ENCODE peak calls at places on chromosomes 16 and 17, in nine cellular contexts. N is AG04449; E is T-helper 2 cell; G is D341Med; R is psoas muscle; K is activated CD4-positive, alpha-beta T cell treated with anti-CD3 and anti-CD28 coated beads, Interleukin-2, amount 50 U/mL, for 4 hours; Y is AG09309; C is non-pigmented ciliary epithelial cell; J is RWPE1. Q is an unnamed sample.

GRCh38 chr16:88685156-88686061 is 898 bp downstream of the SNAI3 start:
- DNase-seq in C (no peak), N (no peak), J (peak), K (peak), E (peak), R (peak), G (peak), Y (no peak), Q (peak)

GRCh38 chr17:39225308-39225973 is at the start of gene STAC2:
- DNase-seq in N (no peak), J (no peak), G (no peak), Y (no peak), C (no peak), E (no peak), K (no peak), R (no peak), Q (no peak)

GRCh38 chr16:57890752-57891111 is 80.2 kb downstream of the CNGB1 start:
- DNase-seq in C (no peak), J (no peak), Y (no peak), N (no peak), E (no peak), G (no peak), R (no peak), K (no peak), Q (no peak)

GRCh38 chr17:28177351-28177750 is 134.9 kb downstream of the NLK start:
- DNase-seq in N (no peak), E (no peak), Y (no peak), G (no peak), J (no peak), K (no peak), R (no peak), C (peak), Q (no peak)

GRCh38 chr17:63491976-63492575 is 15.2 kb downstream of the ACE start:
- DNase-seq in G (no peak), E (no peak), N (no peak), J (no peak), R (no peak), C (no peak), K (no peak), Y (no peak), Q (no peak)

GRCh38 chr17:4249452-4250029 is 14.2 kb downstream of the ANKFY1 start:
- DNase-seq in Y (peak), R (no peak), J (peak), N (no peak), E (no peak), C (no peak), G (peak), K (no peak), Q (peak)

GRCh38 chr17:48526986-48527741 is 3.6 kb downstream of the HOXB1 start:
- DNase-seq in Y (no peak), K (no peak), J (no peak), C (no peak), R (peak), G (no peak), E (no peak), N (no peak), Q (no peak)

GRCh38 chr17:57313276-57313835 is 57.0 kb downstream of the MSI2 start:
- DNase-seq in E (no peak), N (no peak), K (no peak), C (no peak), Y (no peak), J (no peak), R (no peak), G (no peak), Q (no peak)

GRCh38 chr16:56912746-56913703 is 18.9 kb upstream of the HERPUD1 start:
- DNase-seq in J (peak), Y (peak), C (no peak), N (no peak), R (no peak), E (no peak), K (no peak), G (no peak), Q (peak)

GRCh38 chr16:67961551-67961957 is 6.9 kb downstream of the SLC12A4 start:
- DNase-seq in G (no peak), Y (no peak), K (no peak), J (peak), R (no peak), E (no peak), N (no peak), C (no peak), Q (no peak)